ENCODE peak calls at places on chromosomes 12 and 14, in seven cellular contexts. K is activated gamma-delta T cell treated with Interleukin-2 at 50 U/mL for 16 hours; J is immature natural killer cell; P is NCI-H748 treated with DMSO at 0.1 percent for 48 hours; H is NCI-H1092; I is stimulated activated naive CD4-positive, alpha-beta T cell; Y is AG09319. S is an unnamed sample.

GRCh38 chr14:100342195-100342594 is 19.1 kb downstream of the SLC25A47 start:
- DNase-seq in K (no peak), J (no peak), P (no peak), H (no peak), I (no peak), Y (no peak), S (no peak)

GRCh38 chr12:58051378-58051777 is 110.0 kb downstream of the ATP23 start:
- DNase-seq in K (no peak), J (no peak), P (no peak), H (no peak), I (no peak), Y (no peak), S (no peak)

GRCh38 chr12:132153501-132154340 is 9.5 kb downstream of the NOC4L start:
- DNase-seq in K (peak), J (peak), P (peak), H (peak), I (peak), Y (no peak), S (peak)

GRCh38 chr14:101934751-101935150 is 29.6 kb upstream of the DYNC1H1 start:
- DNase-seq in K (no peak), J (no peak), P (no peak), H (no peak), I (no peak), Y (no peak), S (no peak)

GRCh38 chr14:45743884-45744283 is 490.9 kb upstream of the MIS18BP1 start:
- DNase-seq in K (no peak), J (no peak), P (no peak), H (no peak), I (no peak), Y (no peak), S (no peak)

GRCh38 chr12:19203539-19204506 is 74.3 kb downstream of the PLEKHA5 start:
- DNase-seq in K (no peak), J (no peak), P (no peak), H (no peak), I (no peak), Y (no peak), S (no peak)

GRCh38 chr14:55301722-55302121 is 30.5 kb downstream of the FBXO34 start:
- DNase-seq in K (no peak), J (no peak), P (no peak), H (no peak), I (no peak), Y (no peak), S (peak)

GRCh38 chr12:90905691-90906370 is 49.1 kb downstream of the CCER1 start:
- DNase-seq in K (no peak), J (no peak), P (no peak), H (no peak), I (no peak), Y (no peak), S (peak)

GRCh38 chr14:28609228-28609828 is 157.3 kb upstream of the FOXG1 start:
- DNase-seq in K (no peak), J (no peak), P (peak), H (peak), I (no peak), Y (peak), S (peak)

GRCh38 chr14:65565948-65566347 is 153.4 kb downstream of the FUT8 start:
- DNase-seq in K (no peak), J (no peak), P (no peak), H (no peak), I (no peak), Y (no peak), S (peak)

GRCh38 chr12:13980548-13981295 is 680 bp downstream of the GRIN2B start:
- DNase-seq in K (no peak), J (no peak), P (no peak), H (no peak), I (no peak), Y (no peak), S (no peak)

GRCh38 chr14:97275276-97275675 is 478.1 kb downstream of the VRK1 start:
- DNase-seq in K (no peak), J (no peak), P (no peak), H (no peak), I (no peak), Y (no peak), S (no peak)

GRCh38 chr14:99511421-99512109 is 30.4 kb downstream of the CCNK start:
- DNase-seq in K (no peak), J (no peak), P (no peak), H (no peak), I (no peak), Y (no peak), S (no peak)

GRCh38 chr14:61290686-61291085 is 9.5 kb upstream of the TMEM30B start:
- DNase-seq in K (no peak), J (no peak), P (no peak), H (no peak), I (no peak), Y (no peak), S (no peak)

GRCh38 chr12:132647858-132648257 is 29.3 kb downstream of the P2RX2 start:
- DNase-seq in K (no peak), J (no peak), P (no peak), H (no peak), I (no peak), Y (no peak), S (no peak)

GRCh38 chr14:101193126-101193844 is 289.8 kb upstream of the RTL1 start:
- DNase-seq in K (no peak), J (no peak), P (no peak), H (no peak), I (no peak), Y (no peak), S (no peak)

GRCh38 chr14:68655021-68655811 is 137.7 kb downstream of the ZFP36L1 start:
- DNase-seq in K (no peak), J (no peak), P (no peak), H (peak), I (no peak), Y (no peak), S (peak)

S was measured in LHCN-M2.